ENCODE peak calls at places on chromosome 6, in seven cellular contexts. N, Y, H, R, E, J and T are unnamed samples.

GRCh38 chr6:117496383-117496990 is 14.0 kb downstream of the DCBLD1 start:
- DNase-seq in Y (no peak), E (no peak), R (peak), J (no peak), N (peak), H (no peak), T (no peak)

GRCh38 chr6:15073344-15073789 is 172.5 kb upstream of the JARID2 start:
- DNase-seq in E (no peak), J (no peak), Y (no peak), N (peak), R (no peak), H (no peak), T (no peak)

GRCh38 chr6:165643015-165643414 is 20.0 kb downstream of the PDE10A start:
- DNase-seq in Y (no peak), R (no peak), N (no peak), H (no peak), J (no peak), E (no peak), T (no peak)

GRCh38 chr6:158043008-158043407 is 61.3 kb downstream of the SYNJ2 start:
- DNase-seq in H (no peak), N (no peak), E (no peak), Y (no peak), J (no peak), R (no peak), T (no peak)

GRCh38 chr6:112881027-112881426 is 533.9 kb downstream of the RFPL4B start:
- DNase-seq in H (no peak), E (no peak), R (peak), Y (no peak), J (no peak), N (no peak), T (no peak)

GRCh38 chr6:11414564-11414963 is 123.0 kb upstream of the TMEM170B start:
- DNase-seq in R (no peak), H (no peak), N (peak), J (no peak), E (no peak), Y (no peak), T (no peak)

GRCh38 chr6:122800906-122801305 is 11.8 kb downstream of the SMPDL3A start:
- DNase-seq in E (no peak), N (no peak), H (no peak), J (no peak), R (no peak), Y (no peak), T (no peak)

GRCh38 chr6:121522265-121522664 is 86.8 kb downstream of the GJA1 start:
- DNase-seq in H (no peak), J (no peak), R (peak), Y (peak), N (peak), E (no peak), T (no peak)

GRCh38 chr6:77089776-77090175 is 373.5 kb downstream of the HTR1B start:
- DNase-seq in J (no peak), E (no peak), N (peak), Y (no peak), H (no peak), R (peak), T (no peak)

GRCh38 chr6:16420715-16421461 is 182.5 kb downstream of the GMPR start:
- DNase-seq in N (no peak), R (peak), Y (no peak), J (no peak), E (no peak), H (no peak), T (no peak)

GRCh38 chr6:48113130-48113529 is 2.1 kb upstream of the PTCHD4 start:
- DNase-seq in N (no peak), H (no peak), R (no peak), Y (no peak), J (no peak), E (no peak), T (peak)

GRCh38 chr6:87926687-87927086 is 121.0 kb upstream of the SPACA1 start:
- DNase-seq in R (no peak), N (no peak), Y (no peak), H (no peak), J (no peak), E (no peak), T (no peak)

GRCh38 chr6:43308101-43308989 is at the start of gene CRIP3:
- DNase-seq in Y (no peak), E (peak), J (no peak), R (peak), H (peak), N (peak), T (no peak)

GRCh38 chr6:43306086-43306485 is 2.5 kb downstream of the CRIP3 start:
- DNase-seq in E (no peak), N (no peak), R (no peak), J (no peak), Y (no peak), H (no peak), T (no peak)

GRCh38 chr6:43310137-43310536 is 1.5 kb upstream of the CRIP3 start:
- DNase-seq in E (no peak), R (no peak), H (no peak), J (no peak), N (no peak), Y (no peak), T (no peak)

GRCh38 chr6:43308990-43309477 is 408 bp upstream of the CRIP3 start:
- DNase-seq in R (no peak), H (no peak), Y (no peak), J (no peak), N (no peak), E (no peak), T (no peak)

DNA sequence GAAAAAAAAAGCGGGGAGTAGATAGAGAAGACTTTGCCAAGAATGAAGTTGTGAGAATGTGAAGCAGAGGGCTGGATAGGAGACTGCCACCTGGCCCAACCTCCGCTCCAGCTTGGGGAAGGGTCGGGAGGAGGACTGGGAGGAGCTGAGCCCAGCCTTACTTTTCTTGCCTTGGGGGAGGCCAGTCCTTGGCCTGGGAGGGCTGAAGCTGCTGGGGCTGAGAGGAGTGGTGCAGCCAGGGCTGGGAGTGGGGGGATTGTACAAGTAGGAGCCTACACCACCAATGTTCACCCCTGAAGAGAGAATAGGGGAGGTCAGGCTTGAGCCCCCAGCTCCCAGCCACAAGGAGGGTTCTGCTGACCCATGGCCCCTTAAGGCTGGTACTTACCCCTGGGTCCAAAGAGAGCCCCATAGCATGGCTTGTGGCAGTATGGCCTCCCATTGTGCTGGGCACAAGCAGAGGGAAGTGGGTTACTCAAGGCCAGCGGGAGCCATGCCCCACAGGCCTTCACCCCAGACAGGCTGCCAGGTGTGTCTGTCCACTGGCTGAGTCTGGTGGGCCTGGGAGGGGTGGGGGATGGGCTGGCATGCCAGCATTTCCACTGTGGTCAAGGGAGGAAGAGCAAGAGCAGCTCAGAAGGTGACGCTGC is 1.1 kb downstream of the CRIP3 start:
- DNase-seq in J (no peak), Y (no peak), R (no peak), N (no peak), E (no peak), H (no peak), T (no peak)
- H3K4me3 ChIP-seq in J (no peak), Y (no peak), R (no peak), N (no peak), E (no peak), H (peak), T (no peak)

DNA sequence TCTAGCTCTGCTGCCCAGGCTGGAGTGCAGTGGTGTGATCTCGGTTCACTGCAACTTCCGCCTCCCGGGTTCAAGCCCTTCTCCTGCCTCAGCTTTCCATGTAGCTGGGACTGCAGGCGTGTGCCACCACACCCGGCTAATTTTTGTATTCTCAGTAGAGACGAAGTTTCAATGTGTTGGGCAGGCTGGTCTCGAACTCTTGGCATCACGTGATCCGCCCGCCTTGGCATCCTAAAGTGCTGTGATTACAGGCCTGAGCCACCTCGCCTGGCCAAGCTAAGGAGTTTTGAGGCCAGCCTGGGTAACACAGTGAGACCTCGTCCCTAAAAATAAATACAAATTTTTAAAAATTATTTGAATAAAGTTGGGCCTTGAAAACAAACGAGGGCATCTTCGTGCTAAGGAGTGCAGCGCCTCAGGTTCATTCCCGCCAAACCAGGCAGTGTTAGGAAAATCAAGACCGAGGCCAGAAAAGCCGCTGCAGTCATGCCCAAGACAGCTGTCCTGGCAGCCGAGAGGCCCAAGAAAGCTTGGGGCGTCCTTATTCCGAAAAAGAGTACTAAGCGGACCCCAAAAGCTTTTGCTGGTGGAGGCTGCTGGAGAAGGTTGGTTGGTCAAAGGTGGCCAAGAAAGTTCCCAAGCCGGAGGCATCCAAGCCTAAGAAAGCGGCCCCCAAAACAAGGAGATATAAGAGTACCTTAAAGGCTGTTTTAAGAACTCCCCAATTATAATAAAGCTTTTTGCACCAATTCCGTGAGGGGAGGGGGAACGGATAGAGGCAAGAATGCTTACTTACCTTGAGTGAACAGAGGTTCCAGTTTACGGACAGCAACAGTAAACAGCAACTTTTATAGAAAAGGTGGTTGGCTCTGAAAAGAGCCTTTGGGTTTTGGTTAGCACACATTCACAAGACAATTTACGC is 109.0 kb downstream of the HFE start:
- DNase-seq in J (no peak), E (no peak), R (peak), Y (peak), N (no peak), H (no peak), T (peak)
- H3K4me3 ChIP-seq in J (peak), E (peak), R (peak), Y (peak), N (peak), H (peak), T (peak)

GRCh38 chr6:147961473-147962141 is 381.0 kb upstream of the SASH1 start:
- DNase-seq in E (no peak), Y (no peak), H (no peak), N (no peak), R (no peak), J (no peak), T (no peak)
- H3K4me3 ChIP-seq in E (no peak), Y (no peak), H (no peak), N (no peak), R (no peak), J (no peak), T (no peak)

GRCh38 chr6:70957284-70957617 is 391 bp upstream of the B3GAT2 start:
- DNase-seq in N (no peak), H (no peak), R (no peak), Y (no peak), E (no peak), J (no peak), T (no peak)

GRCh38 chr6:70955441-70956190 is 1.2 kb downstream of the B3GAT2 start:
- DNase-seq in H (peak), E (peak), R (peak), Y (peak), N (peak), J (peak), T (peak)

GRCh38 chr6:70956451-70957283 is at the start of gene B3GAT2:
- DNase-seq in H (no peak), N (no peak), J (peak), E (peak), R (peak), Y (no peak), T (no peak)

GRCh38 chr6:70956191-70956450 is 739 bp downstream of the B3GAT2 start:
- DNase-seq in Y (no peak), J (no peak), H (no peak), N (no peak), R (no peak), E (no peak), T (no peak)

GRCh38 chr6:70954750-70955149 is 2.1 kb downstream of the B3GAT2 start:
- DNase-seq in J (no peak), H (no peak), E (no peak), N (no peak), Y (no peak), R (no peak), T (no peak)
- H3K4me3 ChIP-seq in J (no peak), H (no peak), E (no peak), N (no peak), Y (no peak), R (no peak), T (no peak)

DNA sequence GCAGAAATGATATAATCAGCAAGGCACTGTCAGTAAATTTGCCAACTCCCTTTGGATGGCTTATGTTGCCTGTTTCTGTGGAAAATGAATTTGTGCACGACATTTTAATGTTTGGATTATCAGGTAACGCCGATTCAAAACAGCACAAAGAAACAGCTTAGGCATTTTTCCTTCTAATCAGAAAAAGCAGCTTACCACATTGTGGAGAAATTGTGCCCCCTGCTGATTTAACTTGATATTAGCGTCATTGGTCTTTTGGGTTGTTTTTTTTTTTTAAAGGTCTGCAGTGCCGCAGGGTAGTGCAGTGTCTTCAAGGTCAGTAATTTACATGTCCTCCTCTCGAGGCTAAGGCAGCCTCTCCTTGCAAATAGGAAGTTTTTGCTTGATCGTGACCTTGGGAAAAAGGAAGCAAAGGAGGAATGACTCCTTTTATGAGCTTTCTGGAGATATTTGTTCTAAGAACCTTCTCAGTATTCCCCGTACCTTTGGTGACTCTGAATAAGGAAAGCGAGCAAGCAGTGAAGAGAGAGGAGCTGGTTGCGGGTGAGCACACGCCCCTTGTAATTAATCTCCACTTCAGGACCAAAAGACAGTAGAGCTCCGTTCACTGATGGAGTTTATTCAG is 79.1 kb downstream of the ELOVL4 start:
- DNase-seq in N (peak), J (peak), H (no peak), Y (peak), R (peak), E (peak), T (peak)
- H3K4me3 ChIP-seq in N (no peak), J (peak), H (no peak), Y (no peak), R (no peak), E (peak), T (no peak)

DNA sequence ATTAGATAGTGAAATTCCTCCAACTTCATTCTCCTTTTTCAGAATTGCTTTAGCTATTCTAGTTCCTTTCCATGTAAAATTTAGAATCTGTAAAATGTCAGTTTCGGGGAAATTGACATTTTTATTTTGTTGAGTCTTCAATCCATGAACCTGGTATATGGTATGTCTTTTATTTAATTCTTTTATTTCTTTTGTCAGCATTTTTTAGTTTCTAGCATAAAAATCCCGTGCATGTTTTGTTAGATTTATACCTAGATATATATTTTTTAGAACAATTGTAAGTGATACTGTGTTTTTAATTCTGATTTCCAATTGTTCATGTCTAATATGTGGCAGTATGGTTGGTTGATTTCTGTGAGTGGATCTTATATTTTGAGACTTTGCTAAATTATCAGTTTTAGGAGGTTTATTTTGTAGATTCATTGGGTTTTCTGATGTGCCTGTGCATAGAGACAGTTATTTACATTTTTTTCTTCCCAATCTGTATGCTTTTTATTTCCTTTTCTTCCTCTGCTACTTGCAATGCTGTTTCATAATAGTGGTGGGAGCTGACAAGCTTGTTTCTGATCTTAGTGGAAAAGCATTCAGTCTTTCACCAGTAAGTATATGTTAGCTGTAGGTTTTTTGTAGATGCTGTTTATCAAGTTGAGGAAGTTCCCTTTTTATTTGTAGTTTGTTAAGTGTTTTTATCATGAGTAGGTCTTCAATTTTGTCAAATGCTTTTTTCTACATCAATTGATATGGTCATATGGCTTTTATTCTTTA is 13.7 kb downstream of the TAB2 start:
- DNase-seq in Y (no peak), H (no peak), J (no peak), E (no peak), R (peak), N (peak), T (no peak)
- H3K4me3 ChIP-seq in Y (no peak), H (no peak), J (no peak), E (no peak), R (no peak), N (no peak), T (no peak)